ENCODE peak calls at places on chromosomes 13 and 19, in five cellular contexts. I is effector CD4-positive, alpha-beta T cell; V is WTC11; G is stimulated activated CD4-positive, alpha-beta T cell treated with anti-CD3 and anti-CD28 coated beads, Interleukin-1b, Interleukin-23, amount 100 ng/mL, for 24 hours; J is transverse colon. T is an unnamed sample.

GRCh38 chr13:64819081-64819480 is 2411.1 kb downstream of the PCDH9 start:
- DNase-seq in I (no peak), V (no peak), G (no peak), J (no peak), T (no peak)

GRCh38 chr19:47351545-47351944 is 2.4 kb downstream of the DHX34 start:
- DNase-seq in I (no peak), V (no peak), G (no peak), J (no peak), T (peak; percentile 75)

GRCh38 chr19:17289489-17289888 is 7.8 kb downstream of the ANKLE1 start:
- DNase-seq in I (no peak), V (peak; percentile 91), G (peak; percentile 59), J (peak; percentile 71), T (peak; percentile 95)

GRCh38 chr13:98549728-98550317 is 27.1 kb downstream of the STK24 start:
- DNase-seq in I (no peak), V (no peak), G (no peak), J (no peak), T (no peak)

GRCh38 chr13:31968473-31968872 is 63.1 kb upstream of the FRY start:
- DNase-seq in I (no peak), V (no peak), G (no peak), J (peak; percentile 26), T (no peak)

GRCh38 chr13:113650731-113651148 is 7.3 kb downstream of the ATP4B start:
- DNase-seq in I (no peak), V (no peak), G (no peak), J (peak; percentile 5), T (no peak)

GRCh38 chr13:48859168-48860105 is 116.3 kb upstream of the FNDC3A start:
- DNase-seq in I (no peak), V (no peak), G (no peak), J (peak; percentile 51), T (peak; percentile 57)

GRCh38 chr19:41324231-41324702 is 14.3 kb downstream of the CCDC97 start:
- DNase-seq in I (no peak), V (no peak), G (no peak), J (no peak), T (peak; percentile 78)

GRCh38 chr13:50222569-50223332 is 207.5 kb downstream of the KCNRG start:
- DNase-seq in I (no peak), V (peak; percentile 14), G (no peak), J (peak; percentile 60), T (no peak)

GRCh38 chr19:45564131-45564780 is 20.3 kb downstream of the OPA3 start:
- DNase-seq in I (no peak), V (peak; percentile 65), G (no peak), J (no peak), T (peak; percentile 81)

GRCh38 chr19:58518261-58519086 is 1.1 kb downstream of the ZBTB45 start:
- DNase-seq in I (no peak), V (no peak), G (no peak), J (peak; percentile 44), T (no peak)

GRCh38 chr19:55473613-55474012 is 2.8 kb upstream of the ZNF628 start:
- DNase-seq in I (no peak), V (no peak), G (no peak), J (no peak), T (no peak)

GRCh38 chr13:39567569-39567968 is 35.4 kb downstream of the LHFPL6 start:
- DNase-seq in I (no peak), V (no peak), G (no peak), J (no peak), T (no peak)

GRCh38 chr19:17075860-17076538 is 422 bp downstream of the MYO9B start:
- DNase-seq in I (peak; percentile 39), V (no peak), G (peak; percentile 24), J (peak; percentile 51), T (no peak)